ENCODE peak calls at places on chromosomes 7 and 10, in eight cellular contexts. F is NCI-H774, R is brain microvascular endothelial cell, B is osteocyte, Q is Karpas-422, I is H9, V is K562, O is GDM1. Z is an unnamed sample.

GRCh38 chr7:90298145-90299038 is 22.7 kb downstream of the FAM237B start:
- DNase-seq in F (no peak), R (peak), B (no peak), Q (peak), I (no peak), V (peak), O (no peak), Z (peak)

GRCh38 chr10:11242443-11243386 is 225.0 kb downstream of the CELF2 start:
- DNase-seq in F (no peak), R (no peak), B (no peak), Q (peak), I (no peak), V (no peak), O (no peak), Z (peak)

GRCh38 chr7:47652591-47652990 is 70.7 kb upstream of the TNS3 start:
- DNase-seq in F (no peak), R (no peak), B (no peak), Q (no peak), I (no peak), V (no peak), O (no peak), Z (no peak)

GRCh38 chr7:91226411-91226810 is 37.8 kb upstream of the FZD1 start:
- DNase-seq in F (no peak), R (no peak), B (no peak), Q (no peak), I (no peak), V (no peak), O (no peak), Z (no peak)

GRCh38 chr7:11228515-11228914 is 254.8 kb downstream of the PHF14 start:
- DNase-seq in F (no peak), R (peak), B (no peak), Q (no peak), I (no peak), V (no peak), O (no peak), Z (peak)

GRCh38 chr10:1509003-1509402 is 228.3 kb downstream of the ADARB2 start:
- DNase-seq in F (no peak), R (no peak), B (peak), Q (no peak), I (no peak), V (no peak), O (no peak), Z (no peak)

GRCh38 chr10:11336703-11337102 is 274.7 kb downstream of the USP6NL start:
- DNase-seq in F (no peak), R (no peak), B (no peak), Q (no peak), I (no peak), V (no peak), O (no peak), Z (no peak)

GRCh38 chr10:44937201-44938005 is 22.2 kb upstream of the RASSF4 start:
- DNase-seq in F (no peak), R (no peak), B (no peak), Q (no peak), I (peak), V (no peak), O (no peak), Z (no peak)

GRCh38 chr10:8051851-8052257 is 2.6 kb upstream of the GATA3 start:
- DNase-seq in F (no peak), R (no peak), B (peak), Q (no peak), I (peak), V (no peak), O (no peak), Z (no peak)

GRCh38 chr7:45140827-45141226 is 16.8 kb upstream of the RAMP3 start:
- DNase-seq in F (no peak), R (no peak), B (no peak), Q (peak), I (no peak), V (no peak), O (no peak), Z (no peak)

GRCh38 chr7:153061913-153062528 is 302.5 kb downstream of the ACTR3B start:
- DNase-seq in F (no peak), R (no peak), B (no peak), Q (peak), I (peak), V (peak), O (no peak), Z (no peak)

GRCh38 chr7:21898265-21898930 is 47.3 kb downstream of the CDCA7L start:
- DNase-seq in F (no peak), R (no peak), B (no peak), Q (peak), I (no peak), V (no peak), O (no peak), Z (no peak)

GRCh38 chr10:85646312-85646711 is 720.3 kb downstream of the GRID1 start:
- DNase-seq in F (no peak), R (peak), B (peak), Q (no peak), I (no peak), V (no peak), O (no peak), Z (no peak)

Z was measured in NCI-H1105.